ENCODE peak calls at places on chromosomes 12 and 14, in six cellular contexts. V is endodermal cell; J is stimulated activated CD4-positive, alpha-beta T cell treated with anti-CD3 and anti-CD28 coated beads, Interleukin-4, amount 100 ng/mL, for 24 hours; U is PC-3; S is prostate gland; R is naive thymus-derived CD4-positive, alpha-beta T cell. B is an unnamed sample.

GRCh38 chr12:121861549-121862254 is 3.0 kb upstream of the HPD start:
- DNase-seq in V (no peak), R (no peak), U (no peak), S (no peak), J (no peak), B (peak; percentile 40)

GRCh38 chr14:29243355-29243754 is 476.8 kb downstream of the FOXG1 start:
- DNase-seq in V (no peak), U (no peak), R (no peak), S (no peak), J (no peak), B (peak; percentile 19)

GRCh38 chr14:35956376-35957000 is 130.3 kb downstream of the BRMS1L start:
- DNase-seq in S (no peak), J (no peak), U (no peak), R (no peak), V (no peak), B (no peak)

GRCh38 chr14:20477211-20477876 is 8.1 kb downstream of the PNP start:
- DNase-seq in U (no peak), R (no peak), V (no peak), S (no peak), J (no peak), B (peak; percentile 91)

GRCh38 chr12:90999518-90999917 is 5.3 kb downstream of the EPYC start:
- DNase-seq in V (no peak), S (no peak), J (no peak), R (no peak), U (peak; percentile 34), B (no peak)

GRCh38 chr12:27331299-27331926 is 1.2 kb upstream of the BMAL2 start:
- DNase-seq in V (no peak), U (peak; percentile 99), J (peak; percentile 31), R (peak; percentile 32), S (peak; percentile 25), B (peak; percentile 85)

GRCh38 chr12:570237-570925 is 92.9 kb downstream of the NINJ2 start:
- DNase-seq in U (peak; percentile 81), R (no peak), S (peak; percentile 44), J (no peak), V (peak; percentile 95), B (peak; percentile 89)

GRCh38 chr14:94671870-94672444 is 59.8 kb downstream of the SERPINA3 start:
- DNase-seq in S (no peak), J (no peak), U (peak; percentile 8), R (no peak), V (peak; percentile 36), B (no peak)

GRCh38 chr12:13234045-13234641 is 37.6 kb downstream of the EMP1 start:
- DNase-seq in U (peak; percentile 82), S (peak; percentile 18), V (peak; percentile 91), J (peak; percentile 28), R (no peak), B (peak; percentile 61)

GRCh38 chr14:77902806-77903205 is 102.9 kb downstream of the ADCK1 start:
- DNase-seq in J (no peak), R (no peak), V (no peak), S (no peak), U (no peak), B (no peak)